ENCODE peak calls at places on chromosomes 1 and 21, in eight cellular contexts. B is fibroblast of lung; I is ovary; V is effector memory CD4-positive, alpha-beta T cell; S is right lobe of liver; J is left lung; K is A549; E is HCT116. L is an unnamed sample. For H3K9me3, the result is how much of the 10 kb centered on the place peaks cover.

GRCh38 chr1:32992489-32993214 is 28.0 kb upstream of the RNF19B start:
- DNase-seq in I (no peak), K (peak), J (peak), V (peak), B (peak), E (peak), S (peak), L (no peak)

GRCh38 chr1:88946845-88947244 is 45.6 kb downstream of the KYAT3 start:
- DNase-seq in I (no peak), B (peak), E (no peak), S (no peak), V (no peak), K (no peak), J (no peak), L (peak)

GRCh38 chr1:200366577-200367253 is 43.1 kb downstream of the ZNF281 start:
- DNase-seq in S (no peak), B (no peak), V (no peak), I (no peak), K (peak), E (no peak), J (no peak), L (no peak)

GRCh38 chr1:230744382-230744781 is 2.8 kb upstream of the CAPN9 start:
- DNase-seq in B (peak), I (no peak), E (no peak), J (no peak), V (no peak), K (no peak), S (no peak), L (peak)

GRCh38 chr1:160486453-160486852 is 36.6 kb downstream of the SLAMF6 start:
- DNase-seq in J (no peak), B (no peak), I (no peak), E (no peak), S (no peak), K (no peak), V (no peak), L (no peak)

GRCh38 chr1:36502616-36503015 is 19.9 kb upstream of the CSF3R start:
- DNase-seq in I (no peak), B (no peak), E (no peak), V (no peak), K (no peak), J (no peak), S (no peak), L (no peak)

GRCh38 chr1:36913523-36914060 is 120.7 kb downstream of the GRIK3 start:
- DNase-seq in I (no peak), S (no peak), J (no peak), E (no peak), K (no peak), V (no peak), B (no peak), L (no peak)

GRCh38 chr1:233216009-233216408 is 79.5 kb downstream of the PCNX2 start:
- DNase-seq in E (no peak), B (no peak), J (no peak), S (no peak), V (no peak), K (no peak), I (no peak), L (no peak)

GRCh38 chr1:114232691-114233090 is 79.0 kb upstream of the SYT6 start:
- DNase-seq in V (no peak), E (no peak), J (no peak), B (no peak), K (no peak), S (peak), I (no peak), L (no peak)

GRCh38 chr21:29192999-29193563 is 62.6 kb downstream of the MAP3K7CL start:
- DNase-seq in K (no peak), J (no peak), E (no peak), V (no peak), S (no peak), I (no peak), B (no peak), L (no peak)

GRCh38 chr1:150151291-150152181 is 1.8 kb downstream of the PLEKHO1 start:
- DNase-seq in V (peak), J (no peak), I (peak), K (no peak), B (no peak), E (no peak), S (no peak), L (no peak)

GRCh38 chr1:91741301-91741700 is 144.7 kb downstream of the TGFBR3 start:
- DNase-seq in E (no peak), K (no peak), I (no peak), B (no peak), J (no peak), S (no peak), V (no peak), L (no peak)

GRCh38 chr1:38941527-38942019 is at the start of gene RHBDL2:
- DNase-seq in K (peak), B (peak), E (no peak), V (no peak), J (peak), S (peak), I (peak), L (no peak)

GRCh38 chr1:161840363-161840762 is 74.2 kb downstream of the ATF6 start:
- DNase-seq in S (no peak), E (no peak), B (peak), K (no peak), V (no peak), I (no peak), J (no peak), L (no peak)

GRCh38 chr1:172893146-172893841 is 157.4 kb downstream of the TNFSF18 start:
- DNase-seq in K (no peak), B (peak), S (no peak), V (no peak), E (no peak), I (peak), J (no peak), L (no peak)

GRCh38 chr1:222769181-222769580 is 32.2 kb downstream of the FAM177B start:
- DNase-seq in S (no peak), V (no peak), E (peak), I (no peak), J (no peak), B (no peak), K (peak), L (no peak)

GRCh38 chr1:241499910-241500309 is 19.6 kb downstream of the FH start:
- DNase-seq in K (peak), B (peak), I (no peak), J (no peak), S (no peak), E (no peak), V (no peak), L (peak)

GRCh38 chr1:39047374-39048229 is 21.5 kb downstream of the NDUFS5 start:
- DNase-seq in J (no peak), B (peak), E (no peak), S (no peak), V (no peak), K (peak), I (no peak), L (peak)

GRCh38 chr1:193951989-193952388 is 765.6 kb upstream of the B3GALT2 start:
- DNase-seq in B (peak), K (no peak), E (no peak), S (no peak), V (no peak), I (no peak), J (no peak), L (no peak)

GRCh38 chr1:1032428-1032827 is 12.5 kb downstream of the AGRN start:
- DNase-seq in S (no peak), E (no peak), J (no peak), K (no peak), I (no peak), V (no peak), B (no peak), L (no peak)

GRCh38 chr1:221419513-221420088 is 322.3 kb downstream of the DUSP10 start:
- DNase-seq in S (no peak), B (peak), K (no peak), J (no peak), I (no peak), E (no peak), V (no peak), L (peak)

GRCh38 chr1:39087109-39087834 is 61.1 kb downstream of the NDUFS5 start:
- DNase-seq in V (no peak), S (no peak), E (no peak), I (peak), K (no peak), J (no peak), B (peak), L (no peak)

GRCh38 chr1:158017800-158018595 is 24.6 kb downstream of the KIRREL1 start:
- DNase-seq in J (no peak), K (no peak), E (no peak), S (no peak), B (no peak), I (no peak), V (no peak), L (no peak)

GRCh38 chr21:33059319-33059894 is 10.5 kb upstream of the OLIG1 start:
- DNase-seq in S (peak), B (no peak), I (no peak), J (no peak), E (no peak), K (no peak), V (no peak), L (no peak)

GRCh38 chr21:37060296-37060695 is 12.6 kb downstream of the PIGP start:
- DNase-seq in B (peak), E (peak), S (no peak), I (no peak), V (no peak), J (no peak), K (peak), L (peak)

GRCh38 chr1:22527122-22527521 is 36.2 kb upstream of the EPHA8 start:
- DNase-seq in S (no peak), V (no peak), E (no peak), J (no peak), B (no peak), I (no peak), K (no peak), L (no peak)

GRCh38 chr1:70779571-70779970 is 268.0 kb downstream of the PTGER3 start:
- DNase-seq in K (no peak), V (no peak), E (no peak), B (no peak), I (no peak), S (no peak), J (no peak), L (no peak)

GRCh38 chr1:26477446-26478152 is 5.4 kb downstream of the HMGN2 start:
- DNase-seq in E (no peak), B (no peak), K (no peak), I (no peak), V (no peak), S (no peak), J (no peak), L (no peak)

GRCh38 chr1:205449750-205450443 is 5.9 kb downstream of the BLACAT1 start:
- DNase-seq in K (peak), V (no peak), S (no peak), I (peak), J (peak), E (peak), B (peak), L (no peak)

GRCh38 chr1:53860967-53861411 is 22.9 kb upstream of the NDC1 start:
- DNase-seq in J (no peak), E (peak), S (no peak), V (no peak), I (no peak), K (peak), B (peak), L (peak)

GRCh38 chr1:209850342-209850979 is 22.7 kb downstream of the UTP25 start:
- DNase-seq in V (no peak), J (no peak), I (no peak), K (peak), E (peak), B (peak), S (no peak), L (no peak)

GRCh38 chr1:85576642-85577420 is 3.7 kb upstream of the CCN1 start:
- DNase-seq in K (peak), J (peak), S (peak), V (no peak), I (peak), E (peak), B (peak), L (peak)
- H3K27ac ChIP-seq in K (peak), J (peak), S (peak), V (no peak), I (peak), E (peak), B (peak), L (peak)

DNA sequence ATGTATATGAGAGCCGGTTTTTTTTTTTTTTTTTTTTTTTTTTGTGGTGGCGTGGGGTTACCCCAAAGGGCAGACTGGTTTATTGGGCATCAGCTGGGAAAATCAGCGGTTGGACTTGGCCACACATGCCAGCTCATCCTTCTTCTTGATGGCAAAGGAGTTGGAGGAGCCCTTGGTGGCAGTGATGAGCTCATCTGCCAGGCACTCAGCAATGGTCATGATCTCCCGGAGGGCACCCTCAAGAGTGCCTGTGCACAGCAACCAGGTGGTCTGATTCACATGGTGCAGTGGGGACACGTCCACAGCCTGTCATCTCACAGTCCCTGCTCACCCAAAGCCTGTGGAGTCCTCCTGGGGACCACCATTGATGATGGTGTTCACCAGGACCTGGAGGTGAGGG is 62.0 kb downstream of the MRPS6 start:
- DNase-seq in B (no peak), E (no peak), J (no peak), S (no peak), V (no peak), I (no peak), K (no peak), L (no peak)
- H3K9me3 ChIP-seq in B (under half), E (under half), J (under half), S (under half), V (under half), I (under half), K (under half), L (under half)

GRCh38 chr21:41641510-41641815 is 125.4 kb downstream of the RIPK4 start:
- DNase-seq in B (peak), J (no peak), I (no peak), V (no peak), K (no peak), S (no peak), E (no peak), L (no peak)

GRCh38 chr21:41639766-41640165 is 127.1 kb downstream of the RIPK4 start:
- DNase-seq in B (no peak), I (no peak), J (no peak), K (no peak), S (no peak), E (no peak), V (no peak), L (no peak)

GRCh38 chr21:41642399-41642798 is 124.5 kb downstream of the RIPK4 start:
- DNase-seq in E (no peak), J (no peak), I (no peak), B (peak), K (no peak), V (no peak), S (peak), L (no peak)

GRCh38 chr21:41641821-41642368 is 125.0 kb downstream of the RIPK4 start:
- DNase-seq in I (peak), J (no peak), K (peak), B (peak), V (no peak), E (no peak), S (peak), L (peak)

DNA sequence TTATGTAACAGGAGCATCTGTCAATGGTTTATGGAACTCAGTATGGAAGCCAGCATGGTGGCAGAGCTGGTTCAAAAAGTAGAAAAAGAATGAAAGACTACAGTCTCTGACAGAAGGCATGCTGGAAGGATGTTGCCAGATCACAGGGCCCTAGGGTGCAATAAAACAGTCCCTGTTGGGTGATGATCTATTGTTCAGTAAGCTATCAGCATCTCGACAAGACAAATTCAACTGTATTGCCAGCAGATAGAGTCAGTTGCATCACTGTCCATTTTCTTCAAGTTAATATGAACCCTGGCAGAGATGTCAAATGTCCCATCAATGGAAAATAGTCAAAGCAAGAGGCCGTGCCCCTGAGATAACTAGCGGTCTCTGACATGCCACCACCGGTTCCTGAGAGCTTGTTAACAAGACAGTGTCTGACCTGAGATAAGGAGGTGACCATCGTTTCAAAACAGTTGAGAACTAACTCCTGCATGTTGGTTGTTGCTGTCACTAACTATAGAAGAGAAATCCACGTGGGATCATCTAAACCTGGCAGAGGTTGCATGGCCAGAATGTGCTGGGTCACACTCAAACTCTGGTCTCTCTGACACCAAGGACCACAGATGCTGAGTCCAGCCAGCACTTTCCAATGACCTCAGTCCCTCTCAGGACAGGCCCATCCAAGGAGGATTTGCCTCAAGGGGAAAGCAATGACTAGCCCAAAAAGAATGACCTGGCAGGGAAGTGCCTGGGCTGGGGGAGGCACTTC is 125.9 kb downstream of the RIPK4 start:
- DNase-seq in S (peak), V (no peak), J (no peak), I (no peak), E (no peak), K (no peak), B (peak), L (no peak)
- H3K27ac ChIP-seq in S (no peak), V (no peak), J (no peak), I (no peak), E (no peak), K (peak), B (peak), L (peak)

DNA sequence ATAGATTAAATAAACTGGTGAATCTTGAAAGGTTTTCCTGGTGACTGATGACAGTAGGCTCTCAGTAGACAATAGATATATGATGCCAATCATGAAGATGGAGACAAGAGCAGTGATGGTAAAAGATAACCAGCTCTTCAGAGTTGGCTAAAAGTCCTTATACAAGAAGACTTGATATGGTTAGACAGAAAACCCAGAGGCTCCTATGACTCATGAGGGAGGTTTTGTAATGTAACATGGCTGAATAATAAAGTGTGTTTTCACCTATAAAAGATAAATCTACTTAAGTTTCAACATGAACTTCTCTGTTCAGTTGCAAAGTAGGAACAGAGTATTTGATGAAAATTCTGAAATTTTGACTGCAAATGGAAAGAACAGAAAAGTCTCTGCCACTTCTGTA is 12.7 kb upstream of the CRNN start:
- DNase-seq in I (no peak), K (no peak), B (no peak), V (no peak), S (no peak), E (no peak), J (no peak), L (no peak)
- H3K9me3 ChIP-seq in I (under half), K (under half), B (under half), V (under half), S (under half), E (under half), J (under half), L (under half)

GRCh38 chr1:203408485-203409229 is 57.7 kb upstream of the FMOD start:
- DNase-seq in I (peak), E (no peak), J (peak), S (peak), V (no peak), B (peak), K (peak), L (peak)
- H3K27ac ChIP-seq in I (peak), E (no peak), J (peak), S (no peak), V (no peak), B (no peak), K (peak), L (peak)

DNA sequence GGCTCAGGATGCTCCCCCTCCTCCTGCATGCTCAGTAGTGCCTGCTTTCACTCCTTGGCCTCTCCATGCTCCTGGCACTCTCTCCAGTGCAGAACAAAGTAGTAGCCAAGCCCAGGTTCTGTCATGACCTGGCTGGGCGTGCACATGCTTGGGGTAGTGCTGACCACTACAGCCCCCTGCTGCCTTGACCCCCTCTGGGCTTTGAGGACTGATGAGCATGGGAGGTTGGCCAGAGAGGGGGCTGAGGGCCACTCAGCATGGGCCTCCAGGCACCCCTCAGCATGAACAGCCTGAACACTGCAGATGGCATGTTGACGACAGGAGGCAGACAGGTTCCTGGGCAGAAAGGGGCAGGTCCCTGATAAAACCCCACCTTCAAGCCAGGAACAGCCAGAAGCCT is 935.7 kb upstream of the PRMT6 start:
- DNase-seq in E (no peak), K (no peak), S (no peak), I (no peak), V (no peak), J (no peak), B (no peak), L (no peak)
- H3K9me3 ChIP-seq in E (under half), K (under half), S (under half), I (under half), V (under half), J (under half), B (under half), L (under half)